ENCODE peak calls at places on chromosomes 12 and 14, in seven cellular contexts. G is SK-N-SH, Q is GM12892, F is H1, A is K562, E is GM12878, D is HepG2. B is an unnamed sample.

GRCh38 chr12:124130717-124131670 is 158.0 kb downstream of the ZNF664 start:
- DNase-seq in F (no peak), E (peak; percentile 67), D (peak; percentile 89), A (no peak), G (no peak), Q (no peak), B (no peak)

GRCh38 chr14:93301821-93302447 is 30.9 kb downstream of the BTBD7 start:
- DNase-seq in Q (no peak), A (no peak), G (no peak), D (no peak), E (no peak), F (no peak), B (no peak)

GRCh38 chr14:106318700-106319099 is 792.3 kb downstream of the TMEM121 start:
- DNase-seq in D (no peak), Q (peak; percentile 40), G (peak; percentile 57), A (peak; percentile 53), E (no peak), F (no peak), B (peak; percentile 56)

GRCh38 chr14:33985242-33985641 is 34.4 kb upstream of the EGLN3 start:
- DNase-seq in G (no peak), Q (no peak), D (no peak), F (no peak), A (no peak), E (no peak), B (no peak)

GRCh38 chr12:44459569-44459968 is 416.5 kb downstream of the NELL2 start:
- DNase-seq in F (no peak), Q (no peak), A (no peak), E (no peak), G (no peak), D (no peak), B (no peak)

GRCh38 chr12:109448272-109448671 is 28.8 kb downstream of the KCTD10 start:
- DNase-seq in Q (no peak), D (no peak), A (no peak), E (no peak), G (no peak), F (no peak), B (no peak)

GRCh38 chr12:122937622-122938091 is 28.6 kb downstream of the ABCB9 start:
- DNase-seq in Q (no peak), D (no peak), F (no peak), E (no peak), G (no peak), A (no peak), B (no peak)

GRCh38 chr12:55996201-55996714 is 818 bp upstream of the SUOX start:
- DNase-seq in G (peak; percentile 70), D (peak; percentile 67), F (peak; percentile 57), A (peak; percentile 57), E (no peak), Q (peak; percentile 36), B (peak; percentile 44)

GRCh38 chr12:95218852-95219171 is 1.2 kb downstream of the VEZT start:
- DNase-seq in E (no peak), D (no peak), F (no peak), Q (no peak), G (no peak), A (no peak), B (no peak)

GRCh38 chr12:75892779-75893408 is 138.7 kb downstream of the PHLDA1 start:
- DNase-seq in F (no peak), E (no peak), Q (no peak), D (no peak), A (peak; percentile 73), G (no peak), B (no peak)

GRCh38 chr12:48764521-48764920 is 24.4 kb downstream of the ADCY6 start:
- DNase-seq in E (no peak), Q (no peak), D (no peak), G (no peak), F (no peak), A (no peak), B (no peak)

GRCh38 chr14:105247026-105247425 is 1.3 kb upstream of the BTBD6 start:
- DNase-seq in Q (no peak), F (no peak), A (no peak), E (no peak), D (no peak), G (no peak), B (no peak)

GRCh38 chr12:68391905-68392304 is 59.7 kb upstream of the MDM1 start:
- DNase-seq in G (no peak), A (no peak), D (no peak), Q (no peak), E (no peak), F (no peak), B (no peak)

GRCh38 chr14:85934123-85934885 is 404.4 kb downstream of the FLRT2 start:
- DNase-seq in G (peak; percentile 10), Q (peak; percentile 7), F (no peak), A (no peak), D (peak; percentile 15), E (peak; percentile 66), B (peak; percentile 13)

DNA sequence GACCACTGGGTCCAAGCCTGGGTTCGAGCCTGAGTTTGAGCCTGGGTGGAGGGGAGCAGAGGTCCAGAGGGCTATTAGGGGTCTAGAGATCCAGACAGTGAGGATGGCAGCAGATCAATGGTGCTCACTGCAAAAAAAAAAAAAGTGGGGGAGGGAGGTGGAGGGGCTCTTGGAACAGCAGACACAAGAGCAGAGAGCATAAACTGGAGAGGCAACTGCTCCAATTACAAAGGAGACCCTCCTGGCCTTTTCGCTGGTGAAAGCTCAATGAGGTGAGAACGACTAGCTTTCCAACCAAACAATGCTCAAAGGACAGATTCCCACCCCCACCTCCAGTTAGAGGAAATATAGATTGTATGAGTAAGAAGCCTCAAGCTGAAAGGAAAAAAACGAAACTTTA is 124.2 kb upstream of the TSPAN8 start:
- DNase-seq in G (no peak), E (no peak), A (no peak), D (no peak), F (no peak), Q (no peak), B (no peak)
- TF ChIP-seq TAF1 in G (no peak), E (no peak), A (no peak), D (no peak), F (no peak), Q (no peak), B (no peak)

GRCh38 chr14:89430271-89430620 is 13.2 kb upstream of the FOXN3 start:
- DNase-seq in D (no peak), Q (no peak), E (no peak), A (no peak), G (no peak), F (no peak), B (no peak)

GRCh38 chr14:89427426-89428162 is 10.6 kb upstream of the FOXN3 start:
- DNase-seq in A (no peak), G (no peak), E (no peak), F (no peak), Q (no peak), D (no peak), B (no peak)

GRCh38 chr14:89429206-89430091 is 12.4 kb upstream of the FOXN3 start:
- DNase-seq in A (no peak), G (peak; percentile 28), F (no peak), D (no peak), Q (no peak), E (no peak), B (no peak)

GRCh38 chr14:89428163-89428523 is 11.1 kb upstream of the FOXN3 start:
- DNase-seq in A (no peak), F (no peak), D (no peak), G (no peak), Q (no peak), E (no peak), B (no peak)

DNA sequence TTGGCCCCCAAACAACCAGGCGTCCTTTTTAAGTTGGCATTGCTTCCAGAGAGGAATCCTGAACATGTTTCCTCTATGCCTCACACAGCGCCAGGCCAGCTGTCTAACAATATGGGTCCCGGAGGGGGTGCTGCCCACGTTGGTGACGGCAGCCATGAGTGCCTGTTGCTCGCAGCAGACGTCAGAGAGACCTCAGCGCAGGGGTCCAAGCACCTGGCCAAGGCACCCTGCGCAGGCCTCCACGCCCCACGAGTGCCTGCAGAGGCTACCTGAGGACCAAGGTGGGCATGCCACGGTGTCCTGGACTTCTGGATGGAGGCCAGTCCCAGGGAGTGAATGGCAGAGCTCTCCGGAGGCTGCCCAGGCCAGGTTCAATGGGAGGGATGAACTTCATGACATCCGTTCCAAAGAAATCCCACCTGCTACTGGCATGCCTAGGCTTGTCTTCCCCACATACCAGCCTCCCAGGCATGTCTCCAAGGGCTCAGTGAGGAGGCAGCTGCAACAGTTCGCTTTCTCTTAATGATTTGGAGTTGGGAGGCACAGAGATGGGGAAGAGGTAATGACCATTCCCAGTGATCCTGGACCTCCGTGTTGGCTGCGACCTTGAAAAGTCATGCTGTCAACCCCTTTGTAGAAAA is 11.6 kb upstream of the FOXN3 start:
- DNase-seq in A (no peak), G (no peak), D (no peak), Q (no peak), F (no peak), E (no peak), B (no peak)
- TF ChIP-seq TAF1 in A (no peak), G (no peak), D (no peak), Q (no peak), F (peak; percentile 22), E (no peak), B (no peak)

DNA sequence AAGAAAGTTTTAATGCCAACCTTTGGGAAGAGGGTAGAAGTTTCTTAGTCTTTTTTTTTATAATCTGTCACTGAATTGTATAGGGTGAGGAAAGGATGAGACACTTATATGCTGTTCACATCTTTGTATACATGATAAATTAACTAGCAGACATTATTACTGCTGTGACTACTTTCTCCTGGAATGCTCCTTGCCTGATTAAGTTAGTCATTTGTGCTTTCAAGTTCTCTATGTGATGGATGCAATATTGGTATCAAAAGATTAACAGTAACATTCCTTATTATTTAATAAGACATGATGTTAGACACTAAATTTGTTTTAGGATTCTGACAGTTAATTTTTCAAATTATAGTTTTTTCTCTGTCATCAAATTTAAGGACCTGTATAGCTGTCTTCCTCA is 223.4 kb upstream of the GARIN2 start:
- DNase-seq in E (no peak), F (no peak), D (no peak), G (no peak), A (no peak), Q (no peak), B (no peak)
- TF ChIP-seq TAF1 in E (no peak), F (no peak), D (no peak), G (no peak), A (no peak), Q (no peak), B (no peak)

GRCh38 chr12:57632898-57633825 is at the start of gene B4GALNT1:
- DNase-seq in Q (peak; percentile 79), F (no peak), A (peak; percentile 82), E (no peak), G (peak; percentile 91), D (no peak), B (peak; percentile 76)

GRCh38 chr12:57641699-57642442 is 8.9 kb upstream of the B4GALNT1 start:
- DNase-seq in Q (no peak), E (no peak), D (no peak), F (no peak), G (no peak), A (no peak), B (no peak)

GRCh38 chr12:57638096-57638495 is 5.1 kb upstream of the B4GALNT1 start:
- DNase-seq in Q (no peak), G (no peak), F (no peak), A (no peak), E (no peak), D (no peak), B (no peak)

GRCh38 chr12:57640156-57641042 is 7.4 kb upstream of the B4GALNT1 start:
- DNase-seq in F (no peak), D (no peak), Q (no peak), A (no peak), E (no peak), G (no peak), B (no peak)

DNA sequence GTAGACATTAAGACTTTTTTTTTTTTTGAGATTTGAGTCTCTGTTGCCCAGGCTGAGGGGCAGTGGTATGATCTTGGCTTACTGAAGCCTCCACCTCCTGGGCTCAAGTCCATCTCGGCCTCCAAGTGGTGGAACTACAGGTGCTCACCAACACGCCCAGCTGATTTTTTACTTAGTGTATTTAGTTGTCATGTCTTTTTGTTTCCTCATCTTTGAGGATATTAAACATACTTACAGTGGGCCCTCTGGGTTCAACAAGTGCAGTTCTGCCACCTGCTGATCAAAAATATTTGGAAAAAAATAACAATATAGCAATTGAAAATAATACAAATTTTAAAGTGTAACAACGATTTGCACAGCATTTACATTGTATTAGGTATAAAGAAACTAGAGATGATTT is 4.4 kb upstream of the B4GALNT1 start:
- DNase-seq in A (peak; percentile 5), E (no peak), Q (no peak), G (no peak), F (no peak), D (no peak), B (no peak)
- TF ChIP-seq TAF1 in A (no peak), E (no peak), Q (no peak), G (no peak), F (no peak), D (no peak), B (no peak)

B was measured in GM12891.